ENCODE peak calls at places on chromosome 18, in eight cellular contexts. E, I, T, A, J, K, Q and P are unnamed samples.

GRCh38 chr18:74944676-74945075 is 264.3 kb downstream of the PTGR3 start:
- DNase-seq in E (no peak), I (peak; percentile 38), T (peak; percentile 44), A (no peak), J (no peak), K (peak; percentile 67), Q (no peak), P (no peak)

GRCh38 chr18:63882333-63883141 is 5.0 kb upstream of the SERPINB2 start:
- DNase-seq in E (peak; percentile 75), I (peak; percentile 97), T (peak; percentile 76), A (no peak), J (no peak), K (peak; percentile 97), Q (peak; percentile 99), P (peak; percentile 96)

GRCh38 chr18:54859667-54860421 is 31.6 kb downstream of the RAB27B start:
- DNase-seq in E (no peak), I (no peak), T (no peak), A (no peak), J (no peak), K (no peak), Q (no peak), P (no peak)

GRCh38 chr18:40867452-40867851 is 1087.6 kb upstream of the PIK3C3 start:
- DNase-seq in E (no peak), I (peak; percentile 93), T (peak; percentile 80), A (no peak), J (no peak), K (peak; percentile 90), Q (peak; percentile 89), P (peak; percentile 66)

GRCh38 chr18:55031979-55032378 is 72.7 kb upstream of the CCDC68 start:
- DNase-seq in E (no peak), I (no peak), T (no peak), A (no peak), J (no peak), K (no peak), Q (no peak), P (no peak)

GRCh38 chr18:58996131-58996632 is 131.5 kb downstream of the ZNF532 start:
- DNase-seq in E (peak; percentile 97), I (peak; percentile 84), T (no peak), A (no peak), J (no peak), K (peak; percentile 91), Q (peak; percentile 92), P (peak; percentile 54)

GRCh38 chr18:63731215-63731614 is 28.5 kb downstream of the SERPINB11 start:
- DNase-seq in E (no peak), I (no peak), T (no peak), A (no peak), J (no peak), K (no peak), Q (no peak), P (no peak)

GRCh38 chr18:23719634-23720201 is 30.5 kb downstream of the LAMA3 start:
- DNase-seq in E (peak; percentile 92), I (peak; percentile 95), T (peak; percentile 94), A (no peak), J (no peak), K (peak; percentile 98), Q (peak; percentile 99), P (peak; percentile 97)

GRCh38 chr18:27005589-27005988 is 140.1 kb upstream of the AQP4 start:
- DNase-seq in E (no peak), I (peak; percentile 18), T (peak; percentile 40), A (no peak), J (no peak), K (no peak), Q (peak; percentile 0), P (no peak)

GRCh38 chr18:73688851-73689659 is 458.6 kb downstream of the FBXO15 start:
- DNase-seq in E (peak; percentile 49), I (peak; percentile 85), T (no peak), A (no peak), J (no peak), K (peak; percentile 98), Q (peak; percentile 94), P (peak; percentile 3)

GRCh38 chr18:22683196-22683676 is 249.9 kb upstream of the RBBP8 start:
- DNase-seq in E (peak; percentile 60), I (peak; percentile 92), T (peak; percentile 22), A (no peak), J (no peak), K (peak; percentile 93), Q (peak; percentile 97), P (peak; percentile 99)

GRCh38 chr18:27695509-27695908 is 481.4 kb downstream of the CDH2 start:
- DNase-seq in E (no peak), I (peak; percentile 32), T (no peak), A (no peak), J (no peak), K (no peak), Q (no peak), P (peak; percentile 56)

GRCh38 chr18:47772374-47773248 is 157.8 kb downstream of the SMAD2 start:
- DNase-seq in E (peak; percentile 83), I (peak; percentile 67), T (peak; percentile 70), A (peak; percentile 46), J (peak; percentile 43), K (peak; percentile 42), Q (peak; percentile 53), P (peak; percentile 46)

GRCh38 chr18:21914739-21915319 is 174.2 kb downstream of the MIB1 start:
- DNase-seq in E (peak; percentile 86), I (peak; percentile 73), T (peak; percentile 74), A (no peak), J (no peak), K (peak; percentile 62), Q (peak; percentile 80), P (peak; percentile 30)

GRCh38 chr18:35183846-35184245 is 57.0 kb upstream of the ZNF397 start:
- DNase-seq in E (no peak), I (no peak), T (no peak), A (no peak), J (no peak), K (no peak), Q (no peak), P (no peak)

GRCh38 chr18:43001821-43002220 is 113.7 kb downstream of the RIT2 start:
- DNase-seq in E (no peak), I (peak; percentile 54), T (peak; percentile 39), A (no peak), J (no peak), K (peak; percentile 0), Q (no peak), P (peak; percentile 2)

GRCh38 chr18:77013777-77014525 is 118.6 kb downstream of the MBP start:
- DNase-seq in E (no peak), I (no peak), T (no peak), A (no peak), J (no peak), K (no peak), Q (peak; percentile 9), P (no peak)

GRCh38 chr18:21112543-21113105 is 1.0 kb upstream of the ROCK1 start:
- DNase-seq in E (peak; percentile 14), I (peak; percentile 53), T (no peak), A (no peak), J (no peak), K (peak; percentile 32), Q (peak; percentile 31), P (no peak)

GRCh38 chr18:42290318-42291307 is 335.6 kb downstream of the PIK3C3 start:
- DNase-seq in E (no peak), I (no peak), T (no peak), A (no peak), J (no peak), K (no peak), Q (no peak), P (no peak)

GRCh38 chr18:58842978-58843661 is 21.6 kb upstream of the ZNF532 start:
- DNase-seq in E (no peak), I (no peak), T (no peak), A (no peak), J (no peak), K (no peak), Q (no peak), P (no peak)

GRCh38 chr18:48441405-48441881 is 32.3 kb upstream of the ZBTB7C start:
- DNase-seq in E (peak; percentile 48), I (no peak), T (no peak), A (no peak), J (no peak), K (no peak), Q (peak; percentile 58), P (no peak)

GRCh38 chr18:76721207-76721996 is 101.0 kb upstream of the ZNF236 start:
- DNase-seq in E (no peak), I (no peak), T (no peak), A (peak; percentile 74), J (peak; percentile 75), K (no peak), Q (no peak), P (no peak)

GRCh38 chr18:48479531-48479930 is 59.3 kb upstream of the CTIF start:
- DNase-seq in E (no peak), I (peak; percentile 57), T (no peak), A (no peak), J (no peak), K (no peak), Q (no peak), P (no peak)

GRCh38 chr18:45312727-45313126 is 302.5 kb upstream of the SLC14A2 start:
- DNase-seq in E (no peak), I (no peak), T (no peak), A (no peak), J (no peak), K (no peak), Q (no peak), P (no peak)

GRCh38 chr18:75408554-75409506 is 18.7 kb downstream of the SMIM21 start:
- DNase-seq in E (no peak), I (peak; percentile 99), T (peak; percentile 96), A (no peak), J (no peak), K (peak; percentile 100), Q (peak; percentile 94), P (no peak)

GRCh38 chr18:2910751-2911425 is 64.1 kb downstream of the EMILIN2 start:
- DNase-seq in E (no peak), I (no peak), T (no peak), A (no peak), J (no peak), K (no peak), Q (no peak), P (no peak)

GRCh38 chr18:22189431-22189830 is 20.0 kb downstream of the GATA6 start:
- DNase-seq in E (no peak), I (peak; percentile 69), T (no peak), A (no peak), J (no peak), K (no peak), Q (peak; percentile 79), P (no peak)

GRCh38 chr18:34965108-34965507 is 76.1 kb upstream of the MAPRE2 start:
- DNase-seq in E (peak; percentile 3), I (no peak), T (no peak), A (no peak), J (no peak), K (no peak), Q (no peak), P (no peak)

GRCh38 chr18:63258749-63259580 is 60.6 kb downstream of the BCL2 start:
- DNase-seq in E (no peak), I (no peak), T (no peak), A (no peak), J (no peak), K (no peak), Q (no peak), P (no peak)

GRCh38 chr18:50870138-50870845 is 8.6 kb upstream of the ME2 start:
- DNase-seq in E (peak; percentile 41), I (peak; percentile 86), T (peak; percentile 77), A (no peak), J (no peak), K (peak; percentile 73), Q (peak; percentile 43), P (peak; percentile 72)

GRCh38 chr18:50559750-50560680 is at the start of gene MAPK4:
- DNase-seq in E (peak; percentile 39), I (peak; percentile 27), T (no peak), A (no peak), J (no peak), K (no peak), Q (peak; percentile 4), P (no peak)

GRCh38 chr18:14971461-14972185 is 223.7 kb downstream of the ANKRD30B start:
- DNase-seq in E (peak; percentile 66), I (no peak), T (peak; percentile 94), A (no peak), J (no peak), K (no peak), Q (peak; percentile 66), P (no peak)